ENCODE peak calls at places on chromosomes 7 and 10, in ten cellular contexts. N, F, O, T, E, A, H, Q, D and R are unnamed samples.

GRCh38 chr7:36928718-36929117 is 204.4 kb upstream of the AOAH start:
- DNase-seq in N (no peak), F (no peak), O (no peak), T (no peak), E (no peak), A (no peak), H (no peak), Q (no peak), D (no peak), R (no peak)

GRCh38 chr10:67492317-67493019 is 203.5 kb downstream of the CTNNA3 start:
- DNase-seq in N (no peak), F (no peak), O (peak), T (no peak), E (no peak), A (peak), H (no peak), Q (no peak), D (peak), R (no peak)

GRCh38 chr7:158774916-158775315 is 54.4 kb downstream of the ESYT2 start:
- DNase-seq in N (no peak), F (no peak), O (no peak), T (no peak), E (no peak), A (no peak), H (no peak), Q (no peak), D (peak), R (no peak)

GRCh38 chr10:122567056-122567660 is 6.6 kb downstream of the DMBT1 start:
- DNase-seq in N (peak), F (peak), O (peak), T (no peak), E (no peak), A (peak), H (no peak), Q (no peak), D (peak), R (peak)

GRCh38 chr10:96496281-96496925 is 17.3 kb downstream of the TLL2 start:
- DNase-seq in N (no peak), F (no peak), O (peak), T (no peak), E (no peak), A (peak), H (no peak), Q (no peak), D (peak), R (no peak)

GRCh38 chr10:127940866-127941640 is 34.1 kb downstream of the PTPRE start:
- DNase-seq in N (no peak), F (peak), O (no peak), T (no peak), E (no peak), A (no peak), H (no peak), Q (no peak), D (no peak), R (no peak)

GRCh38 chr10:94524146-94524545 is 21.4 kb upstream of the HELLS start:
- DNase-seq in N (no peak), F (no peak), O (peak), T (no peak), E (no peak), A (peak), H (no peak), Q (no peak), D (peak), R (no peak)

GRCh38 chr10:93081296-93081695 is 7.6 kb downstream of the CYP26A1 start:
- DNase-seq in N (no peak), F (no peak), O (no peak), T (no peak), E (no peak), A (no peak), H (no peak), Q (no peak), D (no peak), R (no peak)

GRCh38 chr10:50395279-50395678 is 144.0 kb upstream of the ASAH2 start:
- DNase-seq in N (no peak), F (no peak), O (peak), T (no peak), E (no peak), A (peak), H (no peak), Q (no peak), D (peak), R (no peak)

GRCh38 chr10:27223964-27224363 is 16.6 kb downstream of the ACBD5 start:
- DNase-seq in N (peak), F (peak), O (peak), T (no peak), E (no peak), A (peak), H (no peak), Q (peak), D (peak), R (peak)

GRCh38 chr7:108335264-108335918 is 120.8 kb downstream of the NRCAM start:
- DNase-seq in N (peak), F (no peak), O (no peak), T (no peak), E (no peak), A (peak), H (peak), Q (no peak), D (peak), R (no peak)

GRCh38 chr7:124034754-124035100 is 1.9 kb upstream of the TMEM229A start:
- DNase-seq in N (no peak), F (no peak), O (no peak), T (no peak), E (no peak), A (no peak), H (no peak), Q (no peak), D (no peak), R (no peak)

GRCh38 chr7:81839708-81840359 is 70.0 kb upstream of the HGF start:
- DNase-seq in N (no peak), F (no peak), O (no peak), T (no peak), E (no peak), A (no peak), H (no peak), Q (no peak), D (no peak), R (no peak)

GRCh38 chr10:55641601-55642000 is 719.5 kb downstream of the ZWINT start:
- DNase-seq in N (no peak), F (no peak), O (no peak), T (no peak), E (no peak), A (no peak), H (no peak), Q (no peak), D (no peak), R (no peak)

GRCh38 chr7:148963583-148964509 is 64.5 kb downstream of the PDIA4 start:
- DNase-seq in N (no peak), F (no peak), O (peak), T (no peak), E (no peak), A (peak), H (no peak), Q (no peak), D (peak), R (no peak)

GRCh38 chr7:96224682-96225081 is 97.2 kb downstream of the SLC25A13 start:
- DNase-seq in N (peak), F (no peak), O (peak), T (no peak), E (no peak), A (no peak), H (no peak), Q (peak), D (peak), R (no peak)

GRCh38 chr10:101224910-101225823 is 4.1 kb downstream of the LBX1 start:
- DNase-seq in N (peak), F (no peak), O (no peak), T (no peak), E (no peak), A (no peak), H (no peak), Q (no peak), D (no peak), R (no peak)

GRCh38 chr7:28626629-28627262 is 214.4 kb downstream of the CREB5 start:
- DNase-seq in N (peak), F (no peak), O (peak), T (no peak), E (no peak), A (peak), H (no peak), Q (peak), D (peak), R (no peak)

GRCh38 chr7:108093903-108094302 is 36.3 kb downstream of the LAMB4 start:
- DNase-seq in N (no peak), F (no peak), O (no peak), T (no peak), E (no peak), A (peak), H (no peak), Q (no peak), D (peak), R (no peak)

GRCh38 chr10:127986543-127987466 is 79.9 kb downstream of the PTPRE start:
- DNase-seq in N (no peak), F (no peak), O (no peak), T (no peak), E (no peak), A (no peak), H (no peak), Q (no peak), D (no peak), R (no peak)

GRCh38 chr7:98165827-98166667 is 45.2 kb upstream of the BHLHA15 start:
- DNase-seq in N (peak), F (peak), O (peak), T (peak), E (no peak), A (peak), H (peak), Q (peak), D (peak), R (peak)

GRCh38 chr7:128120976-128121490 is 89.8 kb upstream of the LRRC4 start:
- DNase-seq in N (no peak), F (no peak), O (no peak), T (no peak), E (no peak), A (no peak), H (no peak), Q (no peak), D (no peak), R (no peak)

GRCh38 chr7:44980393-44981034 is 1.7 kb upstream of the MYO1G start:
- DNase-seq in N (no peak), F (no peak), O (no peak), T (no peak), E (no peak), A (peak), H (no peak), Q (no peak), D (peak), R (peak)

GRCh38 chr7:143416565-143417149 is 8.0 kb upstream of the EPHA1 start:
- DNase-seq in N (peak), F (no peak), O (peak), T (no peak), E (no peak), A (peak), H (no peak), Q (peak), D (peak), R (peak)

GRCh38 chr7:151918444-151918843 is 37.8 kb upstream of the GALNTL5 start:
- DNase-seq in N (no peak), F (no peak), O (peak), T (no peak), E (no peak), A (no peak), H (no peak), Q (no peak), D (no peak), R (no peak)

GRCh38 chr7:81499262-81500116 is 270.4 kb downstream of the HGF start:
- DNase-seq in N (peak), F (no peak), O (peak), T (no peak), E (peak), A (peak), H (no peak), Q (no peak), D (peak), R (no peak)

GRCh38 chr10:27747096-27747451 is 1.5 kb upstream of the MKX start:
- DNase-seq in N (no peak), F (no peak), O (no peak), T (no peak), E (no peak), A (peak), H (no peak), Q (peak), D (no peak), R (no peak)

GRCh38 chr7:154832557-154833138 is 170.3 kb downstream of the PAXIP1 start:
- DNase-seq in N (peak), F (peak), O (peak), T (no peak), E (no peak), A (no peak), H (no peak), Q (no peak), D (no peak), R (no peak)

GRCh38 chr7:2904202-2904601 is 60.1 kb upstream of the GNA12 start:
- DNase-seq in N (no peak), F (no peak), O (no peak), T (no peak), E (no peak), A (no peak), H (no peak), Q (no peak), D (no peak), R (no peak)

GRCh38 chr7:1086588-1087461 is 1.1 kb upstream of the GPER1 start:
- DNase-seq in N (peak), F (peak), O (peak), T (peak), E (no peak), A (peak), H (peak), Q (peak), D (peak), R (peak)

GRCh38 chr10:130553846-130554245 is 417.7 kb downstream of the GLRX3 start:
- DNase-seq in N (no peak), F (no peak), O (no peak), T (no peak), E (no peak), A (no peak), H (no peak), Q (no peak), D (no peak), R (no peak)

GRCh38 chr7:35722054-35722849 is 27.3 kb upstream of the HERPUD2 start:
- DNase-seq in N (no peak), F (no peak), O (no peak), T (no peak), E (no peak), A (no peak), H (no peak), Q (no peak), D (no peak), R (no peak)
- H3K4me3 ChIP-seq in N (no peak), F (no peak), O (no peak), T (no peak), E (no peak), A (no peak), H (no peak), Q (no peak), D (no peak), R (no peak)

GRCh38 chr7:30682131-30683083 is at the start of gene CRHR2:
- DNase-seq in N (peak), F (no peak), O (no peak), T (no peak), E (no peak), A (no peak), H (no peak), Q (peak), D (no peak), R (peak)
- H3K4me3 ChIP-seq in N (peak), F (peak), O (no peak), T (peak), E (peak), A (no peak), H (peak), Q (peak), D (no peak), R (peak)

DNA sequence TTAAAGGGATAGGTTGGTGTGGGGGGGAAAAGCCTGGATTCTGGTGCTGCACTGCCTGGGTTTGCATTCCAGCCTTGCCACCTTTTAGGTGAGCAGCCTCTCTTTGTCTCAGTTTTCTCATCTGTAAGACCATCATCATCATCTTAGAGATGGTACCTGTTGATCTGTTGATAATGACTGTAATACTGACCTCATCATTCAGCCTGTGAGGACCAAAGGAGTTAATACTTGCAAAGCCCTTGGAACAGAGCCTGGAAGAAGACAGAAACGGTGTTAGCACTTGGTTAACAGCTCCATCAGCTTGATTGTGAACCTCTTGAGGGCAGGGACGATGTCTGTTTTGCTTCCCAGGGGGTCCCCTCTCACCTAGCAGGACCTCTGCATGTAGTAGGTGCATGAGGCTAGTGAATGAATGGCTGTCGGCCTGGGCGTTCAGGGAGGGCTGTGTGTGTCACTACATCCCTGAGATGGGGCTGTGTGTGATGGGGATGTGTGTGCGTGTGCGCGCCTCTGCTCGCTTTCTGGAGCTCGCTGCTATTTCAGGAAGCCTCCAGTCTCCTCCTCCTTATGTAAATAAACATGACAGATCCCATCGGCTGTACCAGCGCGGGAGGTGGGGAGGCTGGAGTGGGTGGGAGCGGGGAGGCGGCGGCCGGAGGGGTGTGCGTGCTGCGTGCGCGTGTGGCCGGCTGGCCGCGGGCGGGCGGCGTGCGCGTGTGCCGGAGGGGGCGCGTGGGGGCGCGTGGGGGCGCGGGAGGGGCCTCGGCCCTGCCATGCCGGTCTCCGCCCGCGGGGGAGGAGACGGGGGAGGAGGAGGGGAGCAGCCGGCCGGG is 61.2 kb downstream of the NEURL1 start:
- DNase-seq in N (peak), F (peak), O (peak), T (no peak), E (peak), A (peak), H (peak), Q (peak), D (peak), R (no peak)
- H3K4me3 ChIP-seq in N (peak), F (peak), O (peak), T (peak), E (peak), A (no peak), H (peak), Q (no peak), D (peak), R (no peak)

GRCh38 chr10:15166325-15166724 is 2.2 kb downstream of the NMT2 start:
- DNase-seq in N (no peak), F (no peak), O (no peak), T (no peak), E (no peak), A (no peak), H (no peak), Q (no peak), D (no peak), R (no peak)
- H3K4me3 ChIP-seq in N (peak), F (peak), O (peak), T (no peak), E (no peak), A (peak), H (peak), Q (no peak), D (peak), R (peak)

GRCh38 chr10:11793762-11794479 is 29.2 kb upstream of the PROSER2 start:
- DNase-seq in N (no peak), F (no peak), O (peak), T (peak), E (peak), A (peak), H (no peak), Q (no peak), D (peak), R (no peak)

GRCh38 chr10:11787846-11788245 is 35.3 kb upstream of the PROSER2 start:
- DNase-seq in N (no peak), F (no peak), O (no peak), T (no peak), E (no peak), A (no peak), H (no peak), Q (no peak), D (no peak), R (no peak)

GRCh38 chr10:11789294-11789693 is 33.9 kb upstream of the PROSER2 start:
- DNase-seq in N (no peak), F (no peak), O (no peak), T (no peak), E (no peak), A (no peak), H (no peak), Q (no peak), D (no peak), R (no peak)

GRCh38 chr10:11787374-11787773 is 35.8 kb upstream of the PROSER2 start:
- DNase-seq in N (no peak), F (no peak), O (no peak), T (no peak), E (no peak), A (no peak), H (no peak), Q (no peak), D (no peak), R (no peak)

GRCh38 chr10:11789956-11790355 is 33.2 kb upstream of the PROSER2 start:
- DNase-seq in N (no peak), F (no peak), O (no peak), T (no peak), E (no peak), A (no peak), H (no peak), Q (no peak), D (no peak), R (no peak)
- H3K4me3 ChIP-seq in N (no peak), F (no peak), O (no peak), T (no peak), E (no peak), A (no peak), H (no peak), Q (no peak), D (no peak), R (no peak)

GRCh38 chr10:129550111-129550510 is 83.1 kb downstream of the MGMT start:
- DNase-seq in N (no peak), F (no peak), O (no peak), T (peak), E (no peak), A (no peak), H (no peak), Q (no peak), D (no peak), R (no peak)
- H3K4me3 ChIP-seq in N (no peak), F (no peak), O (no peak), T (no peak), E (no peak), A (no peak), H (no peak), Q (no peak), D (no peak), R (no peak)

GRCh38 chr7:71466448-71467145 is 334.7 kb downstream of the GALNT17 start:
- DNase-seq in N (no peak), F (no peak), O (no peak), T (no peak), E (no peak), A (no peak), H (no peak), Q (no peak), D (no peak), R (no peak)
- H3K4me3 ChIP-seq in N (no peak), F (no peak), O (no peak), T (no peak), E (no peak), A (no peak), H (no peak), Q (no peak), D (no peak), R (no peak)

GRCh38 chr10:80357804-80358125 is 1.2 kb downstream of the DYDC2 start:
- DNase-seq in N (no peak), F (no peak), O (no peak), T (no peak), E (no peak), A (no peak), H (no peak), Q (no peak), D (no peak), R (no peak)
- H3K4me3 ChIP-seq in N (no peak), F (no peak), O (no peak), T (no peak), E (no peak), A (no peak), H (no peak), Q (no peak), D (no peak), R (no peak)

DNA sequence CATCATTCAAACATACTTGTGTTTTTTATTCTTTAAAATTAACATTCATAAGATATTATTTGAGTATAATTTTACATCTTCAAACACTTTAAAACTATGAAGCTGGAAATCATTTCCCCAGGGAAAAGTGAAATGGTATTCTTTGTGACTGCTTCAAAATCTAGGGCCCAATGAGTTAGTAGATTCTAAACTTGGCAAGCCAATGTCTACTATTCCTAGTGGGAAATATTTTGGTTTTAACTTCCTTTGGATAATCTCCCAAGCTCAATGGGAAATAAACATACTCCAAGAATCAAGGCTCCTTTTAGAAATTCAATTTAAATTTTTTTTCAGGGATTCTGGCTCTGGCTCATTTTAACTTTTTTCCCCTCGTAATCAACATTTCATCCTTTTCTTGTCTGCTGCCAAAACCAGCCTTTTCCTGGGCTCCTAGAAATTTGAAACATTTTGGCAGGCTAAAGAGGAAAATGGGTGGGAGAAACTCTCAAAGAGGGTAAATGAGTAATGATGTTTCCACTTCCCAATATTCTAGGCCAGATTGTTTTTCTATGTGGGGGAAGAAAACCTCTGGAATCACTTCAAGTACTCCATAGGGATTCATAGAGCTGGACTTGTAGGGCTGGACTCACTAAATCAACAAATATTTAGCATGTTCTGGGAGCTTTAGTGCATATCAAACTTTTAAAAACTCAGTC is 85.5 kb upstream of the AGR3 start:
- DNase-seq in N (no peak), F (no peak), O (no peak), T (no peak), E (no peak), A (peak), H (no peak), Q (no peak), D (no peak), R (no peak)
- H3K4me3 ChIP-seq in N (no peak), F (no peak), O (no peak), T (no peak), E (no peak), A (no peak), H (no peak), Q (no peak), D (no peak), R (no peak)